ENCODE peak calls at places on chromosomes 4 and X, in five cellular contexts. O is lower lobe of right lung, H is AG09309, X is heart right ventricle, K is GM12864. Q is an unnamed sample.

GRCh38 chr4:40475609-40476008 is 140.5 kb downstream of the CHRNA9 start:
- DNase-seq in K (no peak), H (no peak), O (no peak), X (no peak), Q (no peak)

GRCh38 chr4:85864806-85865205 is 389.9 kb downstream of the ARHGAP24 start:
- DNase-seq in K (no peak), H (no peak), O (no peak), X (no peak), Q (no peak)

GRCh38 chr4:54099959-54100606 is at the start of gene GSX2:
- DNase-seq in K (no peak), X (peak), O (no peak), H (no peak), Q (no peak)

GRCh38 chrX:129361566-129361965 is 161.7 kb downstream of the SMARCA1 start:
- DNase-seq in K (no peak), H (no peak), O (no peak), X (no peak), Q (no peak)

GRCh38 chr4:169305651-169306050 is 34.9 kb upstream of the SH3RF1 start:
- DNase-seq in H (no peak), O (no peak), K (no peak), X (no peak), Q (no peak)

GRCh38 chr4:168028568-168028967 is 63.8 kb upstream of the ANXA10 start:
- DNase-seq in X (no peak), H (no peak), O (no peak), K (no peak), Q (no peak)

GRCh38 chr4:52572936-52573485 is 86.1 kb downstream of the USP46 start:
- DNase-seq in K (no peak), X (no peak), H (peak), O (no peak), Q (peak)

GRCh38 chr4:385934-386707 is 48.5 kb downstream of the ZNF141 start:
- DNase-seq in O (no peak), K (no peak), H (no peak), X (no peak), Q (no peak)

GRCh38 chrX:97109730-97110129 is 226.0 kb downstream of the RPA4 start:
- DNase-seq in O (no peak), H (no peak), K (no peak), X (no peak), Q (no peak)

GRCh38 chr4:147015531-147015930 is 69.9 kb upstream of the TTC29 start:
- DNase-seq in K (no peak), O (no peak), H (no peak), X (no peak), Q (no peak)

GRCh38 chr4:10734697-10735096 is 50.1 kb upstream of the CLNK start:
- DNase-seq in H (no peak), O (no peak), K (no peak), X (no peak), Q (no peak)

GRCh38 chrX:51860679-51861078 is 32.7 kb upstream of the MAGED1 start:
- DNase-seq in H (no peak), O (no peak), K (no peak), X (no peak), Q (peak)

GRCh38 chrX:104929324-104929723 is 291.2 kb downstream of the TEX13A start:
- DNase-seq in X (no peak), K (no peak), O (no peak), H (no peak), Q (no peak)

GRCh38 chrX:109841869-109842579 is 109.0 kb upstream of the ACSL4 start:
- DNase-seq in K (no peak), X (no peak), O (no peak), H (no peak), Q (no peak)

GRCh38 chr4:23022032-23022431 is 329.3 kb downstream of the GBA3 start:
- DNase-seq in O (no peak), K (no peak), X (no peak), H (peak), Q (peak)

GRCh38 chr4:76213415-76214268 is at the start of gene SCARB2:
- DNase-seq in K (peak), X (peak), H (peak), O (peak), Q (peak)

GRCh38 chrX:43970528-43970927 is 2.7 kb downstream of the NDP start:
- DNase-seq in K (no peak), H (no peak), X (no peak), O (no peak), Q (no peak)

GRCh38 chr4:8409271-8410065 is 31.1 kb downstream of the ACOX3 start:
- DNase-seq in K (no peak), O (peak), H (no peak), X (peak), Q (no peak)

GRCh38 chr4:52996261-52997131 is 134.4 kb downstream of the RASL11B start:
- DNase-seq in K (no peak), O (no peak), X (peak), H (no peak), Q (no peak)

GRCh38 chr4:101356928-101357327 is 9.6 kb upstream of the PPP3CA start:
- DNase-seq in X (no peak), K (no peak), H (peak), O (no peak), Q (peak)

GRCh38 chrX:65392284-65392683 is 142.3 kb downstream of the LAS1L start:
- DNase-seq in X (no peak), K (no peak), H (no peak), O (no peak), Q (no peak)

GRCh38 chrX:49915352-49916222 is 6.8 kb upstream of the CLCN5 start:
- DNase-seq in X (no peak), H (peak), K (no peak), O (no peak), Q (no peak)

GRCh38 chrX:103467156-103467555 is 52.1 kb downstream of the RAB40A start:
- DNase-seq in K (no peak), O (no peak), H (no peak), X (no peak), Q (no peak)

GRCh38 chr4:26206981-26207380 is 113.8 kb upstream of the RBPJ start:
- DNase-seq in H (no peak), O (no peak), X (no peak), K (no peak), Q (no peak)

GRCh38 chr4:185119927-185120630 is 23.0 kb upstream of the SLC25A4 start:
- DNase-seq in O (no peak), H (no peak), X (no peak), K (no peak), Q (no peak)

GRCh38 chr4:135838889-135839288 is 1637.3 kb upstream of the PABPC4L start:
- DNase-seq in O (no peak), H (no peak), K (no peak), X (no peak), Q (no peak)

GRCh38 chr4:88831063-88831462 is 133.4 kb upstream of the NAP1L5 start:
- DNase-seq in H (no peak), O (no peak), K (no peak), X (no peak), Q (no peak)

GRCh38 chr4:95155759-95156451 is 392.9 kb downstream of the UNC5C start:
- DNase-seq in H (peak), K (no peak), X (no peak), O (no peak), Q (no peak)

GRCh38 chrX:109966246-109966645 is 36.7 kb upstream of the TMEM164 start:
- DNase-seq in K (no peak), O (no peak), H (no peak), X (no peak), Q (no peak)

GRCh38 chr4:96035727-96036126 is 195.8 kb downstream of the PDHA2 start:
- DNase-seq in K (no peak), H (no peak), O (no peak), X (no peak), Q (no peak)

GRCh38 chr4:37946503-37947179 is 13.6 kb upstream of the PTTG2 start:
- DNase-seq in X (no peak), H (no peak), O (peak), K (no peak), Q (no peak)

GRCh38 chrX:40805404-40805803 is 70.1 kb upstream of the MED14 start:
- DNase-seq in H (no peak), K (no peak), X (no peak), O (no peak), Q (no peak)
- TF ChIP-seq CTCF in H (no peak), K (no peak), X (no peak), O (no peak), Q (no peak)

GRCh38 chrX:100600769-100601168 is 16.0 kb downstream of the TNMD start:
- DNase-seq in O (no peak), H (no peak), K (no peak), X (no peak), Q (no peak)
- TF ChIP-seq CTCF in O (no peak), H (no peak), K (no peak), X (no peak), Q (no peak)

GRCh38 chrX:12076046-12076445 is 62.2 kb upstream of the FRMPD4 start:
- DNase-seq in O (no peak), H (no peak), X (no peak), K (no peak), Q (no peak)
- TF ChIP-seq CTCF in O (no peak), H (peak), X (no peak), K (no peak), Q (no peak)

DNA sequence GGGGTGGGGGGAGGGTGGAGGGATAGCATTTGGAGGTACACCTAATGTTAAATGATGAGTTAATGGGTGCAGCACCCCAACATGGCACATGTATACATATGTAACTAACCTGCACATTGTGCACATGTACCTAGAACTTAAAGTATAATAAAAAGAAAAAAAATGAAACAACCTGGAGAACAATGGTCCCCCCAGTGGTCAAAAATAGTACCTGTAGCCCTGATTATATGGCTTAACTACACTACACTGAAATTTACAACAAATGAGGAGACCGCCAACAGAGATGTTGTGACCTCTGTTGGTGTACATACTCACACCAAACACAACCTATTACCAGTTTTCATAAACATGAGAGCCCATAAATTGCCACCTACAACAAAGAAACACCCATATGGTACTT is 7.3 kb upstream of the MAGEE1 start:
- DNase-seq in X (no peak), K (no peak), O (no peak), H (no peak), Q (no peak)
- TF ChIP-seq CTCF in X (no peak), K (no peak), O (no peak), H (peak), Q (peak)

Q was measured in AG09319.